ENCODE peak calls at places on chromosomes 1 and 21, in five cellular contexts. U is tibial nerve, S is kidney, L is IMR-90, T is PC-3. D is an unnamed sample.

GRCh38 chr1:26378088-26378878 is 5.7 kb upstream of the ZNF683 start:
- DNase-seq in U (no peak), S (peak; percentile 66), L (peak; percentile 98), T (peak; percentile 94), D (no peak)

GRCh38 chr1:4596486-4596885 is 57.9 kb upstream of the AJAP1 start:
- DNase-seq in U (no peak), S (no peak), L (no peak), T (no peak), D (no peak)

GRCh38 chr21:46551636-46552241 is 53.1 kb downstream of the S100B start:
- DNase-seq in U (no peak), S (no peak), L (no peak), T (no peak), D (no peak)

GRCh38 chr1:215749423-215749822 is 182.3 kb downstream of the KCTD3 start:
- DNase-seq in U (no peak), S (no peak), L (peak; percentile 90), T (peak; percentile 93), D (no peak)

GRCh38 chr21:36135391-36136094 is 664 bp downstream of the CBR3 start:
- DNase-seq in U (peak; percentile 75), S (peak; percentile 87), L (peak; percentile 83), T (peak; percentile 90), D (no peak)

GRCh38 chr1:93824869-93825268 is 54.1 kb downstream of the DNTTIP2 start:
- DNase-seq in U (no peak), S (no peak), L (no peak), T (no peak), D (no peak)

GRCh38 chr21:20004353-20004752 is 993.9 kb upstream of the NCAM2 start:
- DNase-seq in U (no peak), S (no peak), L (no peak), T (no peak), D (no peak)

GRCh38 chr1:113966013-113966412 is 13.3 kb upstream of the OLFML3 start:
- DNase-seq in U (no peak), S (no peak), L (no peak), T (no peak), D (no peak)

GRCh38 chr1:1943834-1944570 is 24.9 kb upstream of the TMEM52 start:
- DNase-seq in U (no peak), S (peak; percentile 79), L (no peak), T (peak; percentile 74), D (no peak)

GRCh38 chr21:16330340-16331319 is 600.8 kb downstream of the USP25 start:
- DNase-seq in U (no peak), S (no peak), L (peak; percentile 75), T (peak; percentile 87), D (no peak)

GRCh38 chr1:206897175-206897574 is at the start of gene IL24:
- DNase-seq in U (no peak), S (no peak), L (no peak), T (no peak), D (no peak)

GRCh38 chr1:109761227-109762038 is 2.3 kb downstream of the EPS8L3 start:
- DNase-seq in U (no peak), S (peak; percentile 59), L (no peak), T (no peak), D (no peak)

GRCh38 chr1:55696181-55696580 is 481.0 kb upstream of the USP24 start:
- DNase-seq in U (no peak), S (no peak), L (peak; percentile 98), T (peak; percentile 66), D (peak; percentile 11)

GRCh38 chr1:32501865-32502264 is 37.0 kb downstream of the ZBTB8B start:
- DNase-seq in U (peak; percentile 62), S (no peak), L (no peak), T (no peak), D (no peak)

GRCh38 chr1:102296116-102296515 is 299.4 kb upstream of the OLFM3 start:
- DNase-seq in U (no peak), S (no peak), L (no peak), T (no peak), D (no peak)

GRCh38 chr1:67624680-67625079 is 60.3 kb upstream of the GADD45A start:
- DNase-seq in U (no peak), S (no peak), L (no peak), T (no peak), D (no peak)

GRCh38 chr1:1946540-1946939 is 27.5 kb upstream of the TMEM52 start:
- DNase-seq in U (no peak), S (peak; percentile 93), L (peak; percentile 7), T (no peak), D (no peak)

GRCh38 chr1:151210830-151211229 is 12.5 kb downstream of the PIP5K1A start:
- DNase-seq in U (no peak), S (no peak), L (peak; percentile 72), T (peak; percentile 62), D (no peak)

GRCh38 chr1:1627261-1627841 is 4.6 kb upstream of the MMP23B start:
- DNase-seq in U (no peak), S (no peak), L (no peak), T (no peak), D (no peak)

GRCh38 chr1:165117482-165117881 is 239.0 kb downstream of the LMX1A start:
- DNase-seq in U (no peak), S (peak; percentile 53), L (no peak), T (no peak), D (no peak)
- H3K4me3 ChIP-seq in U (no peak overlapping the region), S (no peak overlapping the region), L (no peak overlapping the region), T (no peak overlapping the region), D (no peak overlapping the region)

GRCh38 chr1:156486421-156487344 is 13.9 kb downstream of the MEF2D start:
- DNase-seq in U (no peak), S (no peak), L (no peak), T (no peak), D (no peak)
- H3K4me1 ChIP-seq in U (peaks cover 63% of the 10 kb centered on the region), S (peaks cover 50% of the 10 kb centered on the region), L (peaks cover 39% of the 10 kb centered on the region), T (peaks cover 19% of the 10 kb centered on the region), D (peaks cover 50% of the 10 kb centered on the region)

DNA sequence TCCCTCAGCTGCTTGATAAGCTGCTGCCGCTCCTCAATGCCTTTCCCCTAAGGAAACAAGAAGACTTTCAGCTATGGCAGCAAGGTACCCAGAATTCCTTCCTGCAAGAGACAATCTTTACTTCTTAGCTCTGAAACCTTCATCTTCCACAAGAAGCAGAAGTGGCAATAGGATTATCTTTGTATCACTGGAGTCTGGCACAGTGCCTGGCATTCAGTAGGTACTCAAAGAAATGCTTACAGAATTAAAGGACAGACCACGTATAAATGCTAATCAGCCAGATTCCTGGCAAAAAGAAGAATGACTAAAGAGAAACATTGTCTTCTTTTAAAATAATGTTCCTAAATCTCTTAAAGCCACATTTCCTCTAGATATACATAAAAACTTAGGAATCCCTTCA is 43.7 kb downstream of the SLC27A3 start:
- DNase-seq in U (no peak), S (no peak), L (no peak), T (no peak), D (no peak)
- H3K4me3 ChIP-seq in U (no peak overlapping the region), S (no peak overlapping the region), L (no peak overlapping the region), T (no peak overlapping the region), D (no peak overlapping the region)

GRCh38 chr1:24989082-24989481 is 59.0 kb upstream of the RUNX3 start:
- DNase-seq in U (no peak), S (no peak), L (no peak), T (no peak), D (no peak)
- H3K4me1 ChIP-seq in U (peaks cover 4% of the 10 kb centered on the region), S (no peaks in the 10 kb centered on the region), L (no peaks in the 10 kb centered on the region), T (no peaks in the 10 kb centered on the region), D (no peaks in the 10 kb centered on the region)

DNA sequence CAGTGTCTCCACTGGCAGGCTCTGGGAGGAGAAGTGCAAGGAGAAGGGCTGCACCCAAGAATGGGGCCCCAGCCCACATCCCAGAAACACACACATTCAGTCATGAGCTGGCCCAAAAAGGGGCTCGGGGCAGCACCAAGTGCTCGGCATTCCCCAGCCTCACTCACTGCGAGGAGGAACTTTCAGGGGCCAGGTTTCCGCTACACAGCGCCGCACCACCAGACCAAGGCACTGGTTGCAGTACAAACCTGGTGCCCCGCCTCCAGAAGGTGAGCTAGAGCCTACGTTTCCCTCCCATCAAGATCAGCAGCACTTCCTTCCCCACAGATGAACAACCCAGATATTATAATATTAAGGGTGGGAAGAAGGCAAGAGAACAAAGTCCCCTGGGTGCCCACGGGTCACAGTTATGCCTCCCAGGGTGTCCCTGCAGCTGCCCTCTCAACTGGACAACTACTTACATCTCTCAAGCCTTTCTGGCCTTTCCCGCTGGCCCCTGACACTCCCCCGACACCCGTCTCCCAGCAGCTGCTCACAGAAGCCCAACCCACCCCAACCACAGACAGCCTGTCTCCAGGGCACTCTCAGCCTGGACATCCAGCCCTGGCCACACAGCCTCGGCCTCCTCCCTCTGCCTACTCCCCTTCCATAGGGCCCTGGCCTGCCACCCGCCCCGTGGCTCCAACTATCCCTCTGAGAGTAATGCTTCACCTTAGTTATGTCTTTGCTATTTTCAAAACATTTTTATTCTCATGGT is 3.8 kb downstream of the PBXIP1 start:
- DNase-seq in U (no peak), S (peak; percentile 69), L (no peak), T (no peak), D (no peak)
- H3K4me3 ChIP-seq in U (no peak overlapping the region), S (no peak overlapping the region), L (no peak overlapping the region), T (no peak overlapping the region), D (no peak overlapping the region)

DNA sequence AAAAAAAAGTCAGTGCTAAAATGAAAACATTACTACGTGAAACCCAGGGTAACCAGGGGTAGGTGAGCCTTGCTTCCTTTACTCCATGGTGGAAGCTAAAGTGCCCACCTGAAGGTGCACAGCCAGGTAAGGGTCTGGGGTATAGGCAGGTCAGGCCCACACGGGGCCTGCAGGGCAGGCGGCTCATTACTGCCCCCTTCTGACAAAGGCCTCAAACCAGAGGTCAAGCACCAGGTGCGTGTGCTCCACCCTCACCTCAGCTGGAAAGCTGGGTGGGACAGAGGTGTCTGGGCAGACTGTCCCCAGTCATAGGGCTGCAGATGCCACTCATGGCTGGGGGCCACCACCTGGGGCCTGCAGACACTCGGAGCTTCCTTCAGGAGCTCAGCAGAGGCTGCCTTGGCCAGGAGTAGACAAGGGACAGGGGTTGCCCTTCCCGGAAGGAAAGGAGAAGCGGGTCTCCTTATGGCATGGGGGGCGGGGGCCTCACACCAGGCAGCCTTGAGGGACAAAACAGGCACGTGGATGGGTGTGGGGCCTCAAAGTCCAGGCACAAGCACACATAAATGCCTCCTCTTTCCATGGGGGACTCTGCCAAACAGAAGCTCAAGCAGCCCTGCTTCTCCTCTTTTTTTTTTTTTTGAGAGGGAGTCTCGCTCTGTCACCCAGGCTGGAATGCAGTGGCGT is 36.2 kb downstream of the ACOT7 start:
- DNase-seq in U (no peak), S (no peak), L (no peak), T (peak; percentile 27), D (no peak)
- H3K4me1 ChIP-seq in U (peaks cover 35% of the 10 kb centered on the region), S (peaks cover 46% of the 10 kb centered on the region), L (peaks cover 29% of the 10 kb centered on the region), T (peaks cover 14% of the 10 kb centered on the region), D (peaks cover 32% of the 10 kb centered on the region)

DNA sequence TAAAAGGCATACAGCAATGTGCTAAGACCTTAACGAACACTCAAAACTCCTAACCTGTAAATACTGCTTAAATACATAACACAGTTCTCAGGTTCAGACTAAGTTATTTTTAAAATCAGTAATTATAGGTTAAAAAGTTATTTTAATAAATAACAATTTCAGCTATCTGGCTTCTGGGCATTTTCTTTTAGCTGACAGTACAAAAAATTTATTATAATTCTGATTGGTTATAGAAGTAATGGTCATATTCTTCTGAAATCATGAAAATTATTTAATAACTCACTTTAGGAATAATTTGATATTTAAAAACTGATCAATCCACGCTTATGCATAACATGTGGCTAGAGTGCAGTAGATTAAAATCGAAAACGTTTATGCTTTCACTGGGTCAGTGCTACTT is 10.7 kb downstream of the RGS18 start:
- DNase-seq in U (no peak), S (no peak), L (no peak), T (no peak), D (no peak)
- H3K4me3 ChIP-seq in U (no peak overlapping the region), S (no peak overlapping the region), L (no peak overlapping the region), T (no peak overlapping the region), D (no peak overlapping the region)

D was measured in thoracic aorta.